ENCODE peak calls at places on chromosomes 16 and 17, in six cellular contexts. G is psoas muscle, N is body of pancreas, H is prostate gland, Q is GM23338, Z is cardiac fibroblast. Y is an unnamed sample.

GRCh38 chr16:79573881-79574280 is 26.7 kb downstream of the MAF start:
- DNase-seq in H (no peak), Q (no peak), G (no peak), N (no peak), Z (no peak), Y (no peak)

GRCh38 chr17:47941246-47941997 is at the start of gene PNPO:
- DNase-seq in Q (peak), Z (peak), H (peak), N (peak), G (peak), Y (peak)

GRCh38 chr17:13429201-13429600 is 172.5 kb downstream of the HS3ST3A1 start:
- DNase-seq in N (no peak), Z (peak), H (no peak), G (no peak), Q (no peak), Y (no peak)

GRCh38 chr17:39485555-39485954 is 24.3 kb downstream of the CDK12 start:
- DNase-seq in N (no peak), H (no peak), Z (peak), Q (no peak), G (no peak), Y (peak)

GRCh38 chr17:72455562-72455961 is 334.7 kb downstream of the SOX9 start:
- DNase-seq in Z (no peak), Q (peak), G (no peak), N (no peak), H (no peak), Y (no peak)

GRCh38 chr17:6797718-6798351 is 21.8 kb downstream of the FBXO39 start:
- DNase-seq in G (no peak), Q (no peak), Z (no peak), N (no peak), H (no peak), Y (no peak)

GRCh38 chr17:28598389-28598788 is 436 bp downstream of the SPAG5 start:
- DNase-seq in N (no peak), H (no peak), Z (no peak), G (no peak), Q (no peak), Y (no peak)

GRCh38 chr17:41446806-41447205 is 6.0 kb upstream of the KRT38 start:
- DNase-seq in H (no peak), G (no peak), Q (no peak), Z (peak), N (no peak), Y (no peak)

GRCh38 chr16:85990861-85991301 is 91.9 kb downstream of the IRF8 start:
- DNase-seq in G (no peak), Z (no peak), N (no peak), H (no peak), Q (no peak), Y (no peak)

GRCh38 chr17:66964930-66965800 is 658 bp downstream of the CACNG4 start:
- DNase-seq in N (peak), Z (no peak), H (peak), G (no peak), Q (peak), Y (no peak)

GRCh38 chr16:88732172-88732960 is 26.1 kb downstream of the CTU2 start:
- DNase-seq in N (no peak), Z (no peak), G (no peak), H (no peak), Q (no peak), Y (no peak)

GRCh38 chr16:270381-271255 is 5.1 kb downstream of the RGS11 start:
- DNase-seq in H (no peak), Z (no peak), N (no peak), Q (no peak), G (no peak), Y (no peak)

GRCh38 chr16:24645739-24646645 is 83.5 kb upstream of the TNRC6A start:
- DNase-seq in G (no peak), Q (no peak), Z (peak), H (no peak), N (peak), Y (peak)

GRCh38 chr16:85504242-85504641 is 108.9 kb upstream of the GSE1 start:
- DNase-seq in Q (no peak), Z (no peak), H (no peak), G (no peak), N (no peak), Y (no peak)

GRCh38 chr16:57042157-57043111 is 49.9 kb upstream of the CPNE2 start:
- DNase-seq in N (no peak), Z (no peak), G (no peak), H (no peak), Q (no peak), Y (peak)

GRCh38 chr16:3736116-3736515 is 18.8 kb upstream of the TRAP1 start:
- DNase-seq in Z (no peak), Q (no peak), H (no peak), N (no peak), G (no peak), Y (no peak)
- H3K4me3 ChIP-seq in Z (no peak), Q (no peak), H (no peak), N (no peak), G (no peak), Y (no peak)

DNA sequence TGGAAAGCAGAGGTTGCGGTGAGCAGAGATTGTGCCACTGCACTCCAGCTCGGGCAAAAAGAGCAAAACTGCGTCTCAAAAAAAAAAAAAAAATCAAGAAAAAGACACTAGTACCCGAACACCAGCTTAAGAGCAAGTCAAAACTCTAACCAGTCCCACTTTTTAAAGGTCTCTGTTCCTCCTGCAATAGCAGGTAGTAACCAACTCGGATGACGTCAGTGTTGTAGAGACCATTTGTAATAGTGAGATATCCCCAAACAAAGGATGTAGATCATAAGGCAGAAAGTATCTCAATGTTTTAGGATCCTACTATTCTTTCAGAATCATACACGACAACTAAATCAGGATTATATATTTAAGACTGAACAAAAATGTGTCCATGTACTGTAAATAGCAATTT is 2.4 kb downstream of the JPT1 start:
- DNase-seq in G (no peak), N (no peak), H (no peak), Q (peak), Z (no peak), Y (no peak)
- H3K4me3 ChIP-seq in G (peak), N (no peak), H (no peak), Q (peak), Z (no peak), Y (peak)

DNA sequence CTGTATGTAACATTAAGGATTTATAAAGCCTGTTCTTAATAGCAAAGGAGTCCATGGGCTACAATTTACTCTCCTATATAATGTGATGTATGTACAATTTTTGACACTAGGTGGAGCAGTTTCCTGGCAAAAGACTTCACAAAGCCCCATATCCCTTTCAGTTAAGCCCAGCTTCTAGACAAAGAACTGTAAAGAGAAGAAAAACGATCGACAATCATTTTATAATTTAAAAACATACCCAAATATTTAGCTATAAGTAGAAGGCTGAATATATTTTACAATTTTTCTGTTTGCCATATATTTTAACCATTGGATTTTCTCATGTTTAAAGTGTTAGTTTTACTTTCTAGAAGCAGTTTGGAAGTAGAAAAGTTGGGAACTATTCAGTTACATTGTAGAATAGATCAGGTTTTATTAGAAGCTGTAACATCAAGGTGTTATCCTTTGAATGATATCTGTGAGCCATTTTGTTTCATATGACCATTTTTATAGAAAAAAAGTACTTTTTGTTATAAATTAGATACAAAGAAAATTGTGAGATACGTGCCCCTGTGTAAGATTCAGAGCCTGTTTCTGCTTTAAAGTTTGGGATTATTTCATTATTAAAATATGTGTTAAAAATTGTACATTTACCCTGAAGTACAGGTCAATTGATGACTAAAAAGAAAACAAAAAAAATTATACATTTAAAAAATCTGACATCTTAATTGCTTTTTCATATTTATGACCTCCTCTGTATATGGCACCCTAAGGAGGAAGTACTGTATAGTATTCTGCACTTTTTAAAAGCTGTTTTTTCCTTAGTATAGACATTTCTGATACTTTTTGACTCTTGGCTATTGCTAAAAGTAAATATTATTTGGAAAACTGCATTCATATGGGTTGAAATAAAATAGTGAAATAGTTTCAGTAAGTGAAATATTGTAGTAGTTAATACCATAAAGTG is 46.3 kb downstream of the VMP1 start:
- DNase-seq in H (peak), N (peak), Q (peak), G (no peak), Z (peak), Y (peak)
- H3K4me3 ChIP-seq in H (no peak), N (no peak), Q (no peak), G (peak), Z (no peak), Y (no peak)

GRCh38 chr17:29807520-29808361 is 122.3 kb downstream of the SSH2 start:
- DNase-seq in H (peak), Z (peak), G (peak), N (peak), Q (peak), Y (no peak)
- H3K4me3 ChIP-seq in H (no peak), Z (no peak), G (no peak), N (no peak), Q (no peak), Y (no peak)

Y was measured in kidney epithelial cell.